ENCODE peak calls at places on chromosomes 13 and 19, in five cellular contexts. K, F, I, X and O are unnamed samples.

GRCh38 chr13:28423010-28423409 is 71.9 kb downstream of the FLT1 start:
- DNase-seq in I (peak; percentile 63), F (no peak), K (no peak), X (peak; percentile 21), O (no peak)

GRCh38 chr13:41848435-41849255 is 112.3 kb downstream of the VWA8 start:
- DNase-seq in X (no peak), I (no peak), K (no peak), F (no peak), O (no peak)

GRCh38 chr19:38388310-38389100 is at the start of gene SPRED3:
- DNase-seq in K (peak; percentile 36), I (peak; percentile 40), X (no peak), F (no peak), O (no peak)

GRCh38 chr13:102461302-102461701 is 59.5 kb upstream of the FGF14 start:
- DNase-seq in X (no peak), F (no peak), K (no peak), I (no peak), O (no peak)

GRCh38 chr13:43319617-43320444 is 296.4 kb downstream of the DNAJC15 start:
- DNase-seq in X (no peak), I (no peak), K (no peak), F (no peak), O (no peak)

GRCh38 chr19:49327878-49328544 is 3.0 kb upstream of the SLC6A16 start:
- DNase-seq in K (no peak), F (no peak), I (no peak), X (no peak), O (no peak)

GRCh38 chr19:4557971-4558941 is 1.2 kb downstream of the SEMA6B start:
- DNase-seq in F (no peak), K (no peak), X (peak; percentile 35), I (peak; percentile 43), O (no peak)

GRCh38 chr13:83895994-83896580 is 13.8 kb upstream of the SLITRK1 start:
- DNase-seq in X (no peak), K (no peak), I (no peak), F (no peak), O (no peak)

GRCh38 chr13:113387396-113387795 is 23.5 kb upstream of the GRTP1 start:
- DNase-seq in I (no peak), X (no peak), F (no peak), K (no peak), O (no peak)

GRCh38 chr13:75771818-75772217 is 135.7 kb downstream of the LMO7 start:
- DNase-seq in K (no peak), I (no peak), F (no peak), X (no peak), O (no peak)

GRCh38 chr13:98839826-98840769 is 87.6 kb upstream of the SLC15A1 start:
- DNase-seq in X (peak; percentile 51), I (peak; percentile 55), F (no peak), K (peak; percentile 43), O (peak; percentile 14)

GRCh38 chr19:7197760-7198696 is 96.2 kb downstream of the INSR start:
- DNase-seq in X (peak; percentile 94), F (peak; percentile 86), K (peak; percentile 90), I (peak; percentile 93), O (peak; percentile 89)

GRCh38 chr19:7194566-7194965 is 99.6 kb downstream of the INSR start:
- DNase-seq in F (no peak), K (no peak), X (no peak), I (no peak), O (no peak)

GRCh38 chr19:7196721-7197168 is 97.5 kb downstream of the INSR start:
- DNase-seq in F (no peak), I (peak; percentile 26), K (peak; percentile 11), X (no peak), O (no peak)

GRCh38 chr19:7199613-7200533 is 94.3 kb downstream of the INSR start:
- DNase-seq in K (no peak), I (no peak), F (no peak), X (peak; percentile 57), O (no peak)

DNA sequence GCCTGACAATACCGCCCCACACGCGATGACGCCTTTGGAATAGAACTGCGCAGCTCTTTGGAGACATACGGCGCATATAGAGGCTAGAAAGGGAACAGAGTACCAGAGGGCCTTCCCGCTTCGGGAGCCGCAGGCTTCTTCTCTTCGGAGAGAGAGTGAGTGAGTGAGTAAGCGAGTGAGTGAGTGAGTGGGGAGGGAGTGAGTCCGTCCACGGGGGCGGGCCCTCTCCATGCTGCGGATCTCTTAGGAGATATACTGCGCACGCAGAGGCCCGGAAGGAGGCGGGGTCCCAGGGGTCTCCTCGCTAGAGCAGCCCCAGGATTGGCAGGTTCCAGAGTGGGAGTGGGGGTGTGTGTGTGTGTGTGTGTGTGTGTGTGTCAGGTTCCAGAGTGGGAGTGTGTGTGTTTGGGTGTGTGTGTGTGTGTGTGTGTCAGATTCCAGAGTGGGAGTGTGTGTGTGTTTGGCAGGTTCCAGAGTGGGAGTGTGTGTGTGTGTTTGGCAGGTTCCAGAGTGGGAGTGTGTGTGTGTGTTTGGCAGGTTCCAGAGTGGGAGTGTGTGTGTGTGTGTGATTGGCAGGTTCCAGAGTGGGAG is 97.0 kb downstream of the INSR start:
- DNase-seq in F (peak; percentile 89), X (peak; percentile 92), K (peak; percentile 87), I (peak; percentile 95), O (peak; percentile 69)
- TF ChIP-seq POLR2AphosphoS5 in F (peak; percentile 67), X (peak; percentile 56), K (peak; percentile 49), I (no peak), O (no peak)

GRCh38 chr19:42325308-42325895 is at the start of gene MEGF8:
- DNase-seq in X (peak; percentile 99), I (peak; percentile 96), F (peak; percentile 98), K (peak; percentile 96), O (peak; percentile 95)
- TF ChIP-seq POLR2A in X (peak; percentile 81), I (peak; percentile 36), F (no peak), K (peak; percentile 77), O (peak; percentile 71)

DNA sequence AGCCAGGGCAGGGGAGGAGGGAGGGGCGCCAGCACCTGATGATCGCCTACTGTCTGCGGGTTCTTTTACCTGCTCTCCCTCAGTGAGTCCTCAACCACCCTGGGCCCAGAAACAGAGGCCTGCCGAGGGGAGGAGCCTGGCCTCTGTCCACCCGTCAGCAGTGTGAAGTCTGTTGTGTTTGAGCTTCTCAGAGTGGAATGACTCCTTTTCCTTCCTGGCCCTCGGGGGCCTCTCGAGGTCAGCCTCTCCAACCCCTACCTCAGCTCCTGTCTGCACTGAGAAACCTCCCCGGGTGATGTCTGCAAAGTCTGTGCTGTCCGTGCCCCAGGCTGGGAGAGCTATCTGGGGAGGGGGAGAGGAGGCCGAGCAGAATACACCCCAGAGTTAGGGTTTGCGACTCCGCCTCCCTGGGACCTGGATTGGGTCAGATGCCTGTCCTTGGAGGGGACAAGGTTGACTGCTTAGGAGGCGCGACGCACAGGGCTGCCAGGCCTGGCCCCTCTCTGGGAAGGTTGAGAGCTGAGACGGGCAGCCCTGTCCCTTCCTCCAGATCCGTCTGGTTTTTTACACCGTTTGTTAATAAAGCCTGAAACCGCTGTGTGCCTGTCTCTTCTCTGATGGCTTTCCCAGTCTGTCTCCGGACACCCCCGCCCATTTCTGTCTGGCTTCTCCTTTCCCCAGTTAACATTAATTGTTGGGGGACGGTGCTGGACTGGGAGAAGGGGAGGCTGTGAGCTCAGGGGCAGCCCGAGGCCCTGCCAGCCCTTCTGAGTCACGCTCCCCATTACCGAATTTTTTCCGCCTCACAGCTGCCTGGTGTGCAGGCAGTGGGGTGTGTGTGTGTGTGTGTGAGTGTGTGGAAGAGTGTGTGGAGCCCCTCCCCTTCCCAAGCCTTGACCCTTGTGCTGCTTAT is 1.0 kb upstream of the SSC5D start:
- DNase-seq in K (no peak), X (peak; percentile 60), F (no peak), I (no peak), O (no peak)
- TF ChIP-seq POLR2AphosphoS5 in K (no peak), X (peak; percentile 52), F (no peak), I (peak; percentile 8), O (no peak)

DNA sequence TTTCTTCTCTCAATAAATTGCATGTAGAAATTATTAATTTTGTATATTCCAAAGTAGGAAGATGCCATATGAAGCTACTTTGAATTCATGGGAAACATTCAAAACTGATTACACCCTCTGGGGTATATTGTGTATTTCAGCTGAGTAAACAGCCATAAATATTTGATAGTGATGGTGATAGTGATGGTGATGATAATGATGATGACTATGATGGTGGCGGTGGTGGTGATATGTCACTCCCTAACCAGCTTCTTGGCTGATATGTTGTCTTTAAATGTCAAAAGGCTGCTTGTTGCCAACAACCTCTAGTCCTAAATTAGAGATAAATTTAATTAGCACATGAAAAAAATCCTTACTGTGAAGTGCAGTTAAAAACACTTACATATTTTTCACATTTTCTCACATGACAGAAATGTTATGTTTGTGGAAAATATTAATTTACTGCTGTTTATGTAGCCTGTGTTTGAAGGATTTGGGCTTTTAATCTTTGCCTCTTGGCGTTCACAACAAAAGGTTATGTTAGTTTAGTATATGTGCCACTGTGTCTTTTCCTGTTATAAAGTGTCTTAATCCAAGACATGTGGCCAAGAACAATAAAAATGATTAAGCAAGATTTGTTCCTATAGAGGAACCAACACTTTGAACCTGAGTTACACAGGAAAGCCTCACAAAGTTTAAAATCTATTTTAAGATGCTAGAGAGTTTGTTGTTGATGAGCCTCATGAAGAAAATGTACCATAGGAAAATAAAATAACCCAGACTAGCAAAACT is 102.2 kb downstream of the LRCH1 start:
- DNase-seq in K (no peak), F (no peak), X (no peak), I (no peak), O (no peak)
- TF ChIP-seq POLR2A in K (no peak), F (no peak), X (no peak), I (no peak), O (no peak)

GRCh38 chr13:24276310-24276709 is 33.1 kb upstream of the C1QTNF9 start:
- DNase-seq in X (no peak), K (no peak), F (no peak), I (no peak), O (no peak)

GRCh38 chr13:24273926-24274325 is 35.5 kb upstream of the C1QTNF9 start:
- DNase-seq in F (no peak), K (no peak), X (no peak), I (no peak), O (no peak)

GRCh38 chr13:24272452-24273161 is 36.8 kb upstream of the C1QTNF9 start:
- DNase-seq in I (peak; percentile 67), X (no peak), F (no peak), K (no peak), O (no peak)

GRCh38 chr13:24275041-24275440 is 34.3 kb upstream of the C1QTNF9 start:
- DNase-seq in F (no peak), X (no peak), K (no peak), I (no peak), O (no peak)

DNA sequence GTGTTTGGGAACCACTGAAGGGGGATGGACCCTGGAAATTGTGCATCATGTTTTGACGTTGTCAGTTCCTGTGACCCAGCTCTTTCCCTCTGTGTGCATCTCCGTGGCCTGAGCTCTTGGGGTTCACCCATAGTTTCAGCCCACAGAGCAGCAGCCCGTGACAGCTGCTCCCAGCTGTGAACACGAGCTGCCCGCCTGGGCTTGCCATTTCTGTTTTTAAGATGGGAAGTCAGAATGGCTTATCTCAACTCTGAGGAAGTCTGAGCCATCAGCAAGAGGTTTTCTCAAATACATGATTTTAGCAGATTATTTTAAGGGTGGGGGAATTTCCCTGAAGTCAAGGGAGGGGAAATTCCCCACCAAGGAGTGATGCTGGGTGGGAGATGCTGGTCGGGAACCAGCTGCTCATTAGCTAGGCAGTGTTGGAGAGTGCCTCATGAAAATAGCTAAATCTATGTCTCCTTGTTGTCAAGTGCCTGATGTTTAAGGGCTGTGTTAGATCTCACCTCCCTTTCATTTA is 34.9 kb upstream of the C1QTNF9 start:
- DNase-seq in I (peak; percentile 66), X (peak; percentile 34), F (no peak), K (no peak), O (peak; percentile 46)
- TF ChIP-seq POLR2AphosphoS5 in I (peak; percentile 65), X (no peak), F (no peak), K (no peak), O (no peak)

DNA sequence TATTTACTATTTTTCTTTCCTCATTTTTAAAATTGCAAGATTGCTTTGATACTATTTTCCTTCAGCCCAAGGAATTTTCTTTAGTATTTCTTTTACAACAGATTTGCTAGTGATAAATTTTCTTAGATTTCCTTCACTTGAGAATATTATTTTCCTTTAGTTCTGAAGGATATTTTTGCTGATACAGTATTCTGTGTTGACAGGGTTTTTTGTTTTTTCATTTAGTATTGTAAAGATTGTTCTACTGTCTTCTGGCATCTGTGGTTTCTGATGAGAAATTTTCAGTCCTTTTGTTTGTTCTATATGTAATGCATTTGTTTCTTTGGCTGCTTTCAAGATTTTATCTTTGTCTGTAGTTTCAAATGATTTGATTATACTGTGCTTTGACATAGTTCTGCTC is 20.7 kb downstream of the RAP2A start:
- DNase-seq in X (no peak), I (no peak), F (no peak), K (no peak), O (no peak)
- TF ChIP-seq POLR2A in X (no peak), I (no peak), F (no peak), K (no peak), O (no peak)